ENCODE peak calls at places on chromosomes 11 and 22, in eight cellular contexts. One of them, this sample, is unnamed.
A peak's percentile ranks its signal among the peaks of the same experiment; 100 is the strongest.

GRCh38 chr11:103929168-103929903 is 107.1 kb upstream of the DDI1 start:
- DNase-seq in HCEC 1CT: no peak
- DNase-seq in activated T-cell treated with anti-CD3 and anti-CD28 coated beads for 24 hours: no peak
- DNase-seq in mammary epithelial cell: no peak
- DNase-seq in pulmonary artery endothelial cell: no peak
- DNase-seq in globus pallidus: no peak
- DNase-seq in AG09309: no peak
- DNase-seq in CD4-positive, alpha-beta T cell: no peak
- DNase-seq in this sample: no peak

GRCh38 chr22:49588739-49589138 is 238.9 kb downstream of the BRD1 start:
- DNase-seq in HCEC 1CT: no peak
- DNase-seq in CD4-positive, alpha-beta T cell: no peak
- DNase-seq in activated T-cell treated with anti-CD3 and anti-CD28 coated beads for 24 hours: no peak
- DNase-seq in globus pallidus: no peak
- DNase-seq in pulmonary artery endothelial cell: no peak
- DNase-seq in AG09309: no peak
- DNase-seq in mammary epithelial cell: no peak
- DNase-seq in this sample: no peak

GRCh38 chr11:58770166-58770565 is 38.4 kb upstream of the GLYAT start:
- DNase-seq in pulmonary artery endothelial cell: no peak
- DNase-seq in mammary epithelial cell: no peak
- DNase-seq in CD4-positive, alpha-beta T cell: no peak
- DNase-seq in activated T-cell treated with anti-CD3 and anti-CD28 coated beads for 24 hours: no peak
- DNase-seq in AG09309: no peak
- DNase-seq in globus pallidus: no peak
- DNase-seq in HCEC 1CT: no peak
- DNase-seq in this sample: no peak

GRCh38 chr11:13160302-13160701 is 117.3 kb upstream of the BMAL1 start:
- DNase-seq in activated T-cell treated with anti-CD3 and anti-CD28 coated beads for 24 hours: no peak
- DNase-seq in AG09309: no peak
- DNase-seq in CD4-positive, alpha-beta T cell: no peak
- DNase-seq in pulmonary artery endothelial cell: no peak
- DNase-seq in mammary epithelial cell: peak; percentile 89
- DNase-seq in HCEC 1CT: no peak
- DNase-seq in globus pallidus: peak; percentile 30
- DNase-seq in this sample: no peak

GRCh38 chr11:120335596-120335927 is 651 bp upstream of the ARHGEF12 start:
- DNase-seq in AG09309: no peak
- DNase-seq in globus pallidus: peak; percentile 47
- DNase-seq in mammary epithelial cell: no peak
- DNase-seq in CD4-positive, alpha-beta T cell: peak; percentile 12
- DNase-seq in pulmonary artery endothelial cell: no peak
- DNase-seq in HCEC 1CT: no peak
- DNase-seq in activated T-cell treated with anti-CD3 and anti-CD28 coated beads for 24 hours: no peak
- DNase-seq in this sample: no peak

GRCh38 chr22:46473896-46474557 is 63.4 kb downstream of the CELSR1 start:
- DNase-seq in HCEC 1CT: no peak
- DNase-seq in globus pallidus: no peak
- DNase-seq in CD4-positive, alpha-beta T cell: no peak
- DNase-seq in mammary epithelial cell: no peak
- DNase-seq in pulmonary artery endothelial cell: no peak
- DNase-seq in activated T-cell treated with anti-CD3 and anti-CD28 coated beads for 24 hours: no peak
- DNase-seq in AG09309: no peak
- DNase-seq in this sample: no peak

GRCh38 chr11:61514050-61514917 is 5.7 kb downstream of the LRRC10B start:
- DNase-seq in CD4-positive, alpha-beta T cell: no peak
- DNase-seq in globus pallidus: no peak
- DNase-seq in activated T-cell treated with anti-CD3 and anti-CD28 coated beads for 24 hours: no peak
- DNase-seq in AG09309: no peak
- DNase-seq in HCEC 1CT: no peak
- DNase-seq in pulmonary artery endothelial cell: no peak
- DNase-seq in mammary epithelial cell: peak; percentile 12
- DNase-seq in this sample: no peak

GRCh38 chr11:118766035-118766434 is 24.9 kb downstream of the DDX6 start:
- DNase-seq in activated T-cell treated with anti-CD3 and anti-CD28 coated beads for 24 hours: no peak
- DNase-seq in CD4-positive, alpha-beta T cell: no peak
- DNase-seq in mammary epithelial cell: no peak
- DNase-seq in pulmonary artery endothelial cell: no peak
- DNase-seq in AG09309: no peak
- DNase-seq in HCEC 1CT: no peak
- DNase-seq in globus pallidus: no peak
- DNase-seq in this sample: no peak

GRCh38 chr11:79013509-79013908 is 427.3 kb downstream of the TENM4 start:
- DNase-seq in activated T-cell treated with anti-CD3 and anti-CD28 coated beads for 24 hours: no peak
- DNase-seq in pulmonary artery endothelial cell: no peak
- DNase-seq in HCEC 1CT: no peak
- DNase-seq in mammary epithelial cell: no peak
- DNase-seq in CD4-positive, alpha-beta T cell: no peak
- DNase-seq in globus pallidus: no peak
- DNase-seq in AG09309: no peak
- DNase-seq in this sample: no peak

GRCh38 chr22:46146329-46146728 is 4.0 kb upstream of the PPARA start:
- DNase-seq in mammary epithelial cell: no peak
- DNase-seq in globus pallidus: no peak
- DNase-seq in AG09309: no peak
- DNase-seq in pulmonary artery endothelial cell: no peak
- DNase-seq in CD4-positive, alpha-beta T cell: no peak
- DNase-seq in HCEC 1CT: no peak
- DNase-seq in activated T-cell treated with anti-CD3 and anti-CD28 coated beads for 24 hours: no peak
- DNase-seq in this sample: no peak

GRCh38 chr22:44736581-44737413 is 15.6 kb upstream of the ARHGAP8 start:
- DNase-seq in CD4-positive, alpha-beta T cell: no peak
- DNase-seq in mammary epithelial cell: no peak
- DNase-seq in activated T-cell treated with anti-CD3 and anti-CD28 coated beads for 24 hours: no peak
- DNase-seq in AG09309: no peak
- DNase-seq in pulmonary artery endothelial cell: no peak
- DNase-seq in HCEC 1CT: no peak
- DNase-seq in globus pallidus: no peak
- DNase-seq in this sample: no peak

GRCh38 chr22:30425616-30426394 is at the start of gene MTFP1:
- DNase-seq in AG09309: no peak
- DNase-seq in activated T-cell treated with anti-CD3 and anti-CD28 coated beads for 24 hours: peak; percentile 46
- DNase-seq in globus pallidus: no peak
- DNase-seq in mammary epithelial cell: peak; percentile 65
- DNase-seq in HCEC 1CT: peak; percentile 57
- DNase-seq in CD4-positive, alpha-beta T cell: no peak
- DNase-seq in pulmonary artery endothelial cell: no peak
- DNase-seq in this sample: peak; percentile 72

This sample was measured in cerebellar cortex.